ENCODE peak calls at places on chromosomes 7 and 10, in six cellular contexts. A, W, O, V, R and L are unnamed samples.

GRCh38 chr10:60473557-60473956 is 83.9 kb upstream of the ANK3 start:
- DNase-seq in V (no peak), W (no peak), R (no peak), O (no peak), A (no peak), L (no peak)

GRCh38 chr7:100893910-100894763 is 1.6 kb downstream of the ACHE start:
- DNase-seq in R (no peak), V (no peak), A (peak), W (no peak), O (no peak), L (no peak)

GRCh38 chr7:107658467-107658866 is 2.2 kb upstream of the SLC26A4 start:
- DNase-seq in A (no peak), V (no peak), O (no peak), W (no peak), R (no peak), L (no peak)

GRCh38 chr7:95320663-95321062 is 3.7 kb downstream of the PON1 start:
- DNase-seq in W (no peak), V (no peak), R (no peak), O (no peak), A (no peak), L (no peak)

GRCh38 chr7:88111136-88111748 is 108.6 kb downstream of the SRI start:
- DNase-seq in O (no peak), V (no peak), R (no peak), A (no peak), W (no peak), L (no peak)

GRCh38 chr10:11793762-11794479 is 29.2 kb upstream of the PROSER2 start:
- DNase-seq in A (no peak), R (no peak), V (no peak), O (no peak), W (no peak), L (no peak)

GRCh38 chr10:17857040-17857439 is 47.9 kb downstream of the MRC1 start:
- DNase-seq in V (no peak), O (no peak), A (no peak), W (no peak), R (no peak), L (no peak)

GRCh38 chr7:151009340-151010001 is 14.8 kb downstream of the ATG9B start:
- DNase-seq in V (no peak), A (no peak), W (no peak), O (no peak), R (no peak), L (no peak)

DNA sequence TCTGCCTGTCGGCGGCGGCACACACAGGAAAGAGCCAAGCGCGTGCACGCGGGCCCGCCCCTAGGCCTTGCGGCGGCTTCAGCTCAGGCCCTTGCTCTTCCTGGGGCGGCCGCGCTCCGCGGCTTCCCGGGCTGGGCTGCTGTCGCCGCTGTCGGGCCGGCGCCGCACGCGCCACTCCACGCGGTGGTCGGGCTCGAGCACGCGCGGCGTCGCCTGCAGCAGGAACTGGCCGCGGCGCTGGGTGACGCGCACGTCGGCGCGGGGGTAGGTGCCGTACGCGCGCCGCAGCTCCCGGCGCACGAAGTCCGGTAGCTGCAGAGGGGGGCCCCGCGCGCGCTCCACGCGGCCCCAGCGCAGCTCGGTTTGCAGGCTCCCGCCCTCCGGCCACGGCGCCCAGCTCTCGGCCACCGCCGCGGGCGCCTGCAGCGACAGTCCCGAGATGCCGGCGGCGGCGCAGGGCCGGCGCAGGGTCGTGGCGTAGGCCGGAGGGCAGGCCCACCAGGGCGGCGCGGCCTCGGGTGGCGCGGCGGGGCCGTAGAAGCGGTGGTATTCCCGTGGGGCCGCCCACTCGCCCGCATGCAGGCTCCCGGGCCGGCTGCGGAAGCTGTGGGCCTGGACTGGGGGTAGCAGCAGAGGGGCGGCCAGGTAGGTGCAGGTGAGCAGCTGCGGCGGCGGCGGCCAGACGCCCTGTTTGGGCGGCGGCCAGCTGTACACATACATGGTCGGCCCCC is 804 bp downstream of the C10orf95 start:
- DNase-seq in O (peak), A (peak), V (peak), R (peak), W (peak), L (peak)
- TF ChIP-seq POLR2A in O (peak), A (no peak), V (peak), R (peak), W (no peak), L (peak)

DNA sequence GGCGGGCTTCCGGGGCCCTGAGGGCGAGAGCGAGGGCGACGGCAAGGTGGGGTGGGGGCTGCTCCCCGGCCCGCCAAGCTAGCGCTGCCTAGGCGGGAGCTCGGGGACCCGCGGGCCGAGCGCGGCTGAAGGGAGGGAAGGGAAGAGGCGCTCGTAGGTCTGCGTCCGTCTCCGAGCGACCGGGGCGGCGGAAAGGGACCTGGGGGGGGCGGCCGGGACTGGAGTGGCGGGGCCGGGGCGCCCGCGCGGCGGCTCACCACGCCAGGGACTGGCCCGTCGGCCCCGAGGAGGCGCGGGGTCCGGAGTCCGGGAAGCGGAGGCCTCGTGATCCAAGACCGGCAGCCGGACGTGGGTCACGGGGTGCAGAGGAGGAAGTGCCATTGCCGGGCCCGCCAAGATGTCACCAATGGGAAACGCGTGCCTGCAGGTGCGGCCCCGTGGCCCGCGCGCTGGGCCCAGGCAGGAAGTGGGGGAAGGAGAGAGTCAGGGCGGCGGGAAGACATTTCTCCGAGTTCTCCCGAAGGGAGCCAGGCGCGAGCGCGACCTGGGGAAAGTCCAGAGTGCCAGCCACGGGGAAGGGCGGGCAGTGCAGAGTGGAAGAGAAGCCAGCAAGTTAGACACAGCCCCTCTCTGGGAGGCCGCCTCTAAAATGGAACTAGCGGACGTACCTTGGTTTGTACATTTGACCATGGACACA is 11.9 kb downstream of the HNRNPF start:
- DNase-seq in O (peak), V (peak), R (peak), A (peak), W (peak), L (peak)
- TF ChIP-seq POLR2A in O (peak), V (peak), R (peak), A (no peak), W (peak), L (peak)

GRCh38 chr10:114408112-114408967 is 4.0 kb upstream of the AFAP1L2 start:
- DNase-seq in R (no peak), O (no peak), W (no peak), A (peak), V (no peak), L (no peak)
- TF ChIP-seq POLR2A in R (no peak), O (no peak), W (no peak), A (no peak), V (no peak), L (no peak)

GRCh38 chr7:118572604-118573003 is 348.1 kb downstream of the ANKRD7 start:
- DNase-seq in V (no peak), R (no peak), W (no peak), O (no peak), A (no peak), L (no peak)

GRCh38 chr7:118575393-118575948 is 351.0 kb downstream of the ANKRD7 start:
- DNase-seq in O (no peak), W (no peak), V (no peak), A (no peak), R (no peak), L (no peak)

GRCh38 chr7:118573065-118573464 is 348.6 kb downstream of the ANKRD7 start:
- DNase-seq in R (no peak), W (peak), O (no peak), V (no peak), A (no peak), L (peak)
- TF ChIP-seq POLR2A in R (no peak), W (no peak), O (no peak), V (no peak), A (no peak), L (no peak)

GRCh38 chr10:5445006-5445405 is 32.6 kb downstream of the NET1 start:
- DNase-seq in A (no peak), V (no peak), R (no peak), O (no peak), W (no peak), L (no peak)

GRCh38 chr10:5447611-5448071 is 35.3 kb downstream of the NET1 start:
- DNase-seq in W (no peak), V (no peak), R (no peak), A (no peak), O (no peak), L (no peak)

GRCh38 chr10:5447071-5447470 is 34.7 kb downstream of the NET1 start:
- DNase-seq in R (no peak), V (no peak), A (no peak), W (no peak), O (no peak), L (no peak)

GRCh38 chr10:5448333-5449048 is 36.1 kb downstream of the NET1 start:
- DNase-seq in O (no peak), R (no peak), A (no peak), W (no peak), V (no peak), L (no peak)

DNA sequence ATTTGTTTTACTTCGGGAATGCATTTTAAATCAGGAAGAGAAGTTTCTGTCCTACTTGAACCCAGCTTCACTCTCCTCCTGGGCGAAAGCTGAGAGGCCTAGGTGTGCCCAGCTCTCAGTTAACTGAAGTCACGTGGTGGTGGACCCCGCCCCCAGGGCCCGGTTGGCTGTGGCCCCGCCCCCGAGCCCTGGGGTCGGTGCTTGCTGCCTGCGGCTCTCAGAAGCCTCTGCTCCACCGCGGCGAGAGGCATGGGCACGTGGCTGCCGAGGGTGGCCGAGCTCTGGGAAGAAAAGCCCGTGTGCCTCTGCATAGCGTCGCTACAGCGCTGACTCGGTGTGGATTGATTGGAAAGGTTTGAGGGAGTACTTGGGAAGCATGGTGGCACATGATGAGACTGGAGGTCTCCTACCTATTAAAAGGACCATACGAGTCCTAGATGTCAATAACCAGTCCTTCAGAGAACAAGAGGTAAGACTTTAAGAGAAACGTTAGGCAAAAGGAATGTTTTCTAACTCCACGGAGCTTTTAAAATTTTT is 34.1 kb downstream of the NET1 start:
- DNase-seq in A (peak), O (peak), R (peak), V (peak), W (peak), L (peak)
- TF ChIP-seq POLR2A in A (peak), O (peak), R (peak), V (peak), W (peak), L (peak)

DNA sequence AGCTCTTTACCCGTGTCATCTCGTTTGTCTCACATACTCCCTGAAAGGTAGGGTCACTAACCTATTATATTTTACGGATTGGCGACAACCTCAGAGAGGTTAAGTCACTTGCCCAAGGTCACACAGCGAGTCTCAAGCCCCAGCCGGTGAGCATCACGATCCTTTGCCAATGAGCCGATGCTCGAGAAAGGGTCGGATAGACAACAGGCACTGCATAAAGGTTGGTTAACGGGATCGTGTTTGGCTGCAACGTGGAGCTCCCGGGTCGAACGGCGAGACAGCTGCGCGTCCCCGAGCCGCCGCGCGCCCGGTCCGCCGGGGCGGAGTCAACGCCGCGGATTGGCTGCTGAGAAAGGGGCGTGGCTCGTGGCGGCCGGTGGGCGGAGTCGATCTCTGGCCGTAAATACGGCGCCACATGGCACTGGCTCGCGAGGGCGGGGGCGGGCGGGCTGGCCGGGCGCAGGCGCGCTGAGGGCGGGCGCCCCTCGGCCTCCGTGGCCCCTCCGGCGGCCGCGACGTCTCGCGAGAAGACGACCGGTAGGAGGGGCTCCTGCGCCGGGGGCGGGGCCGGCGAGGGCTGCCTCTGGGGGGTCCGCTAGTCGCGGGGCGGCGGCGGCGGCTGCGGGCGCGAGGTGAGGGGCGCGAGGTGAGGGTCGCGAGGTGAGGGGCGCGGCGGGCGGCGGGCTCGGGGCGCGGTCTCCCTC is at the start of gene CHST12:
- DNase-seq in O (peak), A (peak), R (peak), V (peak), W (peak), L (peak)
- TF ChIP-seq POLR2A in O (peak), A (no peak), R (peak), V (no peak), W (peak), L (peak)